ENCODE peak calls at places on chromosome 10, in eight cellular contexts. One of them, this sample, is unnamed. For H3K9me3, the result is how much of the 10 kb centered on the place peaks cover.

GRCh38 chr10:35195361-35196306 is 69.0 kb downstream of the CREM start:
- DNase-seq in Peyer's patch: peak
- DNase-seq in hepatocyte: peak
- DNase-seq in fibroblast of lung: peak
- DNase-seq in Panc1: peak
- DNase-seq in AG04450: peak
- DNase-seq in CD4-positive, alpha-beta T cell: peak
- DNase-seq in heart left ventricle: no peak
- DNase-seq in this sample: no peak

GRCh38 chr10:48406204-48406603 is 99.7 kb downstream of the MAPK8 start:
- DNase-seq in Peyer's patch: no peak
- DNase-seq in hepatocyte: peak
- DNase-seq in fibroblast of lung: peak
- DNase-seq in Panc1: peak
- DNase-seq in AG04450: no peak
- DNase-seq in CD4-positive, alpha-beta T cell: no peak
- DNase-seq in heart left ventricle: no peak
- DNase-seq in this sample: no peak

GRCh38 chr10:69439350-69439739 is 11.9 kb upstream of the TSPAN15 start:
- DNase-seq in Peyer's patch: no peak
- DNase-seq in hepatocyte: no peak
- DNase-seq in fibroblast of lung: no peak
- DNase-seq in Panc1: no peak
- DNase-seq in AG04450: no peak
- DNase-seq in CD4-positive, alpha-beta T cell: no peak
- DNase-seq in heart left ventricle: no peak
- DNase-seq in this sample: no peak

GRCh38 chr10:8402469-8403074 is 348.1 kb downstream of the GATA3 start:
- DNase-seq in Peyer's patch: no peak
- DNase-seq in hepatocyte: no peak
- DNase-seq in fibroblast of lung: peak
- DNase-seq in Panc1: no peak
- DNase-seq in AG04450: no peak
- DNase-seq in CD4-positive, alpha-beta T cell: peak
- DNase-seq in heart left ventricle: no peak
- DNase-seq in this sample: no peak

GRCh38 chr10:77877461-77878344 is 48.9 kb downstream of the DLG5 start:
- DNase-seq in Peyer's patch: peak
- DNase-seq in hepatocyte: peak
- DNase-seq in fibroblast of lung: peak
- DNase-seq in Panc1: no peak
- DNase-seq in AG04450: peak
- DNase-seq in CD4-positive, alpha-beta T cell: no peak
- DNase-seq in heart left ventricle: no peak
- DNase-seq in this sample: no peak

GRCh38 chr10:93993782-93994668 is at the start of gene PLCE1:
- DNase-seq in Peyer's patch: no peak
- DNase-seq in hepatocyte: peak
- DNase-seq in fibroblast of lung: peak
- DNase-seq in Panc1: no peak
- DNase-seq in AG04450: no peak
- DNase-seq in CD4-positive, alpha-beta T cell: no peak
- DNase-seq in heart left ventricle: peak
- DNase-seq in this sample: no peak

GRCh38 chr10:118278649-118279048 is 63.5 kb downstream of the FAM204A start:
- DNase-seq in Peyer's patch: no peak
- DNase-seq in hepatocyte: no peak
- DNase-seq in fibroblast of lung: peak
- DNase-seq in Panc1: no peak
- DNase-seq in AG04450: no peak
- DNase-seq in CD4-positive, alpha-beta T cell: no peak
- DNase-seq in heart left ventricle: no peak
- DNase-seq in this sample: no peak

GRCh38 chr10:4117604-4118003 is 332.6 kb upstream of the KLF6 start:
- DNase-seq in Peyer's patch: no peak
- DNase-seq in hepatocyte: no peak
- DNase-seq in fibroblast of lung: no peak
- DNase-seq in Panc1: no peak
- DNase-seq in AG04450: no peak
- DNase-seq in CD4-positive, alpha-beta T cell: no peak
- DNase-seq in heart left ventricle: no peak
- DNase-seq in this sample: no peak

GRCh38 chr10:95815701-95816100 is 59.7 kb downstream of the ENTPD1 start:
- DNase-seq in Peyer's patch: no peak
- DNase-seq in hepatocyte: no peak
- DNase-seq in fibroblast of lung: peak
- DNase-seq in Panc1: no peak
- DNase-seq in AG04450: no peak
- DNase-seq in CD4-positive, alpha-beta T cell: no peak
- DNase-seq in heart left ventricle: no peak
- DNase-seq in this sample: no peak

GRCh38 chr10:50917486-50917885 is 32.1 kb upstream of the A1CF start:
- DNase-seq in Peyer's patch: no peak
- DNase-seq in hepatocyte: no peak
- DNase-seq in fibroblast of lung: peak
- DNase-seq in Panc1: no peak
- DNase-seq in AG04450: peak
- DNase-seq in CD4-positive, alpha-beta T cell: no peak
- DNase-seq in heart left ventricle: no peak
- DNase-seq in this sample: no peak

GRCh38 chr10:35643151-35643975 is 1.3 kb upstream of the FZD8 start:
- DNase-seq in Peyer's patch: peak
- DNase-seq in hepatocyte: peak
- DNase-seq in fibroblast of lung: peak
- DNase-seq in Panc1: no peak
- DNase-seq in AG04450: no peak
- DNase-seq in CD4-positive, alpha-beta T cell: no peak
- DNase-seq in heart left ventricle: peak
- DNase-seq in this sample: peak

GRCh38 chr10:60666221-60666620 is 112.1 kb upstream of the CDK1 start:
- DNase-seq in Peyer's patch: no peak
- DNase-seq in hepatocyte: peak
- DNase-seq in fibroblast of lung: no peak
- DNase-seq in Panc1: no peak
- DNase-seq in AG04450: no peak
- DNase-seq in CD4-positive, alpha-beta T cell: no peak
- DNase-seq in heart left ventricle: no peak
- DNase-seq in this sample: no peak

GRCh38 chr10:86423739-86424138 is 57.1 kb upstream of the GRID1 start:
- DNase-seq in Peyer's patch: no peak
- DNase-seq in hepatocyte: no peak
- DNase-seq in fibroblast of lung: no peak
- DNase-seq in Panc1: no peak
- DNase-seq in AG04450: no peak
- DNase-seq in CD4-positive, alpha-beta T cell: no peak
- DNase-seq in heart left ventricle: no peak
- DNase-seq in this sample: no peak

GRCh38 chr10:79025113-79025832 is 43.5 kb upstream of the ZMIZ1 start:
- DNase-seq in Peyer's patch: no peak
- DNase-seq in hepatocyte: no peak
- DNase-seq in fibroblast of lung: peak
- DNase-seq in Panc1: no peak
- DNase-seq in AG04450: no peak
- DNase-seq in CD4-positive, alpha-beta T cell: peak
- DNase-seq in heart left ventricle: peak
- DNase-seq in this sample: no peak

DNA sequence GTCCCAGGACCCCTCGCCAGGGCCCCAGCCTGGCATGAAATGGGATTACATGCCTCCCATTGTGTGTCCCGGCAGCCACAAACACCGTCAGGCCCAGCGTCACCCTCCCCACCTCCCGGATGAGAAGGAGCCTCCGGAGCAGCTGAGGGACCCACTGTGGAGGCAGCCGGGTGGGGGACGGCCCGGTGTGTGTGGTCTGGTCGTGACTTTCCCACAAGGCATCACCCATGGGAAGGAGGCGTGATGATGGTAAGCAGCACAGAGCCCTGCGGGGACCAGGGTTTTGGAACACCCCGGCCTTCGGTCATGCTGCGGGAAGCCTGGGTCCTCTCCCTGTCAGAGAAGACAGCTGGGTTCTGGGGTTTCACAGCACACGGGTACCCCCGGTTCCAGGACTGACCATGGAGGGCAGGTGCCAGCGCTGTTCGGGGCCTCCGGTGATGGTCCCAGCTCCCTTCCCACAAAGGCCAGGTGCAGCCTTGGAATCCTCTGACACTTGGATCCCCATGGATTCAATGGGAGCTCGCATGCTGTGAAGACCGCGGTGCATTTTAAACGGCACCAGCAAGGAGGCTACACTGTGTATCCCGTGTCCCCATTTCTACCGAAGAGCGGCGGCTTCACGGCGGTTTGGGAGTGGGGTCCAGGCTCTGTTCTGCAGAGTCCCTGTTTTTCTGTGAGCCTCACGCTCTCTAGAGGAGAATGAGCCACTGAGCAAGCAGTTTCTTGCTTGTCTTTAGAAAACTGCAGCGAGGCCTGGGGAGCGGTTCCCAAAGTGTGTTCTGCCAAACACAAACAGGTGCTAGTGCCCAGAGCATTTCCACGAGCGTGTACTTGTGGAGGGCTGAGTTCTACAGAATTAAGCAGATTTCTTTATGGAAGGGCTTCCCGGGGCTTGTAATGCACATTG is 336.0 kb downstream of the ADARB2 start:
- DNase-seq in Peyer's patch: peak
- DNase-seq in hepatocyte: no peak
- DNase-seq in fibroblast of lung: no peak
- DNase-seq in Panc1: no peak
- DNase-seq in AG04450: no peak
- DNase-seq in CD4-positive, alpha-beta T cell: no peak
- DNase-seq in heart left ventricle: no peak
- DNase-seq in this sample: no peak
- H3K27ac ChIP-seq in Peyer's patch: no peak
- H3K27ac ChIP-seq in hepatocyte: no peak
- H3K27ac ChIP-seq in fibroblast of lung: no peak
- H3K27ac ChIP-seq in Panc1: no peak
- H3K27ac ChIP-seq in AG04450: no peak
- H3K27ac ChIP-seq in CD4-positive, alpha-beta T cell: no peak
- H3K27ac ChIP-seq in heart left ventricle: no peak
- H3K27ac ChIP-seq in this sample: no peak

GRCh38 chr10:42543840-42544372 is 94.5 kb downstream of the ZNF33B start:
- DNase-seq in Peyer's patch: no peak
- DNase-seq in hepatocyte: no peak
- DNase-seq in fibroblast of lung: no peak
- DNase-seq in Panc1: no peak
- DNase-seq in AG04450: no peak
- DNase-seq in CD4-positive, alpha-beta T cell: no peak
- DNase-seq in heart left ventricle: no peak
- DNase-seq in this sample: no peak
- H3K9me3 ChIP-seq in Peyer's patch: under half
- H3K9me3 ChIP-seq in hepatocyte: under half
- H3K9me3 ChIP-seq in fibroblast of lung: under half
- H3K9me3 ChIP-seq in Panc1: half or more
- H3K9me3 ChIP-seq in AG04450: under half
- H3K9me3 ChIP-seq in CD4-positive, alpha-beta T cell: under half
- H3K9me3 ChIP-seq in heart left ventricle: under half
- H3K9me3 ChIP-seq in this sample: under half

GRCh38 chr10:59284111-59284975 is 78.0 kb downstream of the FAM13C start:
- DNase-seq in Peyer's patch: no peak
- DNase-seq in hepatocyte: no peak
- DNase-seq in fibroblast of lung: peak
- DNase-seq in Panc1: no peak
- DNase-seq in AG04450: no peak
- DNase-seq in CD4-positive, alpha-beta T cell: no peak
- DNase-seq in heart left ventricle: no peak
- DNase-seq in this sample: no peak

GRCh38 chr10:59285073-59285472 is 77.3 kb downstream of the FAM13C start:
- DNase-seq in Peyer's patch: no peak
- DNase-seq in hepatocyte: no peak
- DNase-seq in fibroblast of lung: no peak
- DNase-seq in Panc1: no peak
- DNase-seq in AG04450: no peak
- DNase-seq in CD4-positive, alpha-beta T cell: no peak
- DNase-seq in heart left ventricle: no peak
- DNase-seq in this sample: no peak

GRCh38 chr10:59285848-59286247 is 76.5 kb downstream of the FAM13C start:
- DNase-seq in Peyer's patch: no peak
- DNase-seq in hepatocyte: no peak
- DNase-seq in fibroblast of lung: no peak
- DNase-seq in Panc1: no peak
- DNase-seq in AG04450: no peak
- DNase-seq in CD4-positive, alpha-beta T cell: no peak
- DNase-seq in heart left ventricle: no peak
- DNase-seq in this sample: no peak

GRCh38 chr10:59281861-59282260 is 80.5 kb downstream of the FAM13C start:
- DNase-seq in Peyer's patch: no peak
- DNase-seq in hepatocyte: no peak
- DNase-seq in fibroblast of lung: no peak
- DNase-seq in Panc1: no peak
- DNase-seq in AG04450: no peak
- DNase-seq in CD4-positive, alpha-beta T cell: no peak
- DNase-seq in heart left ventricle: no peak
- DNase-seq in this sample: no peak

GRCh38 chr10:59283456-59284082 is 78.8 kb downstream of the FAM13C start:
- DNase-seq in Peyer's patch: no peak
- DNase-seq in hepatocyte: no peak
- DNase-seq in fibroblast of lung: peak
- DNase-seq in Panc1: no peak
- DNase-seq in AG04450: no peak
- DNase-seq in CD4-positive, alpha-beta T cell: no peak
- DNase-seq in heart left ventricle: no peak
- DNase-seq in this sample: no peak
- H3K27ac ChIP-seq in Peyer's patch: no peak
- H3K27ac ChIP-seq in hepatocyte: no peak
- H3K27ac ChIP-seq in fibroblast of lung: no peak
- H3K27ac ChIP-seq in Panc1: no peak
- H3K27ac ChIP-seq in AG04450: no peak
- H3K27ac ChIP-seq in CD4-positive, alpha-beta T cell: no peak
- H3K27ac ChIP-seq in heart left ventricle: no peak
- H3K27ac ChIP-seq in this sample: no peak

DNA sequence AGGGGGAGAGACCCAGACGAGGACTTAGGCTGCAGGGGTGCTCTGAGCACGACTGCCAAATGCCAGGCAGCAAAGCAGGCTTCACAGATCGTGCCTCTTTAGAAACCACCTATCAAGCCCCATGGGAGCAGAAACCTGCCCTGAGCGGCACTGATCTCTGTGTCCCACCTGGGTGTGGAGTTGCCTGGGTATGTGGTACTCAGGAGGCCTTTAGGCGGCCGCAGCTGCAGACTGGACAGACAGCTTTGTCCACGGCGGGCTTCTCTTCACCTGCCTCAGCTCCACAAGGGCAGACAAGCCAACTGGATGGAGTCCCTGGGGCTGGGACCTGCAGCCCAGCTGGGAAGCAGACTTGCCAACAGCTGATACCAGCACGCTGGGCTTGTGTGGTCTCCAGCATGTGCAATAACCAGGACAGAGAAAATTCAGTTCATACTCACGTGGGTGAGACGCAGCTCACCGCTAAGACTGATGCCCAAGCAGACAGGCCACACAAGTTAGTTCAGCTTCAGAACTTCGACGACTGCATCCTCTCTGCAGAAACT is 163.2 kb downstream of the EBF3 start:
- DNase-seq in Peyer's patch: no peak
- DNase-seq in hepatocyte: no peak
- DNase-seq in fibroblast of lung: no peak
- DNase-seq in Panc1: no peak
- DNase-seq in AG04450: no peak
- DNase-seq in CD4-positive, alpha-beta T cell: no peak
- DNase-seq in heart left ventricle: no peak
- DNase-seq in this sample: no peak
- H3K9me3 ChIP-seq in Peyer's patch: under half
- H3K9me3 ChIP-seq in hepatocyte: under half
- H3K9me3 ChIP-seq in fibroblast of lung: under half
- H3K9me3 ChIP-seq in Panc1: under half
- H3K9me3 ChIP-seq in AG04450: under half
- H3K9me3 ChIP-seq in CD4-positive, alpha-beta T cell: under half
- H3K9me3 ChIP-seq in heart left ventricle: under half
- H3K9me3 ChIP-seq in this sample: under half

GRCh38 chr10:21293518-21294356 is 231.7 kb downstream of the SKIDA1 start:
- DNase-seq in Peyer's patch: no peak
- DNase-seq in hepatocyte: no peak
- DNase-seq in fibroblast of lung: peak
- DNase-seq in Panc1: no peak
- DNase-seq in AG04450: no peak
- DNase-seq in CD4-positive, alpha-beta T cell: no peak
- DNase-seq in heart left ventricle: no peak
- DNase-seq in this sample: no peak
- H3K27ac ChIP-seq in Peyer's patch: no peak
- H3K27ac ChIP-seq in hepatocyte: no peak
- H3K27ac ChIP-seq in fibroblast of lung: peak
- H3K27ac ChIP-seq in Panc1: peak
- H3K27ac ChIP-seq in AG04450: no peak
- H3K27ac ChIP-seq in CD4-positive, alpha-beta T cell: no peak
- H3K27ac ChIP-seq in heart left ventricle: no peak
- H3K27ac ChIP-seq in this sample: no peak

This sample was measured in tibial nerve.